ENCODE peak calls at places on chromosomes 4 and X, in five cellular contexts. Q is NT2/D1, B is RPMI7951, F is fibroblast of pulmonary artery, S is ecto neural progenitor cell. I is an unnamed sample.

GRCh38 chrX:154751121-154751668 is 318 bp upstream of the GAB3 start:
- DNase-seq in S (no peak), F (no peak), Q (no peak), B (no peak), I (no peak)

GRCh38 chr4:98744372-98745150 is 86.2 kb upstream of the TSPAN5 start:
- DNase-seq in S (no peak), B (peak), Q (no peak), F (peak), I (no peak)

GRCh38 chrX:108270739-108271396 is 167.4 kb downstream of the COL4A6 start:
- DNase-seq in S (no peak), Q (no peak), B (peak), F (peak), I (no peak)

GRCh38 chr4:108171541-108172230 is 3.0 kb upstream of the LEF1 start:
- DNase-seq in Q (no peak), S (peak), B (peak), F (no peak), I (no peak)

GRCh38 chrX:14497184-14497666 is 32.1 kb upstream of the GLRA2 start:
- DNase-seq in Q (no peak), B (peak), S (no peak), F (peak), I (no peak)

GRCh38 chrX:13085533-13085932 is 41.1 kb upstream of the FAM9C start:
- DNase-seq in B (no peak), Q (no peak), S (no peak), F (no peak), I (no peak)

GRCh38 chr4:2064276-2064991 is 5.3 kb downstream of the NAT8L start:
- DNase-seq in S (no peak), B (no peak), Q (no peak), F (no peak), I (no peak)

GRCh38 chrX:41245641-41246040 is 88.3 kb upstream of the DDX3X start:
- DNase-seq in Q (no peak), F (no peak), B (peak), S (no peak), I (no peak)

GRCh38 chrX:130606415-130606814 is 204.6 kb downstream of the RBMX2 start:
- DNase-seq in B (no peak), Q (no peak), F (no peak), S (no peak), I (no peak)

GRCh38 chrX:140298946-140299345 is 205.9 kb downstream of the SOX3 start:
- DNase-seq in Q (no peak), S (no peak), F (no peak), B (peak), I (no peak)

GRCh38 chrX:115268421-115268820 is 21.1 kb upstream of the LUZP4 start:
- DNase-seq in F (no peak), B (no peak), Q (no peak), S (no peak), I (no peak)

GRCh38 chrX:4655743-4656142 is 942.3 kb upstream of the PRKX start:
- DNase-seq in Q (no peak), F (no peak), B (no peak), S (no peak), I (no peak)

GRCh38 chr4:112284662-112285411 is 867 bp downstream of the TIFA start:
- DNase-seq in B (peak), F (peak), Q (no peak), S (no peak), I (no peak)